ENCODE peak calls at places on chromosomes 5 and 9, in four cellular contexts. J, H, Z and N are unnamed samples.

GRCh38 chr9:114861922-114862605 is 56.2 kb upstream of the TNFSF15 start:
- DNase-seq in J (no peak), H (no peak), Z (no peak), N (no peak)

GRCh38 chr5:125085797-125086505 is 339.5 kb upstream of the ZNF608 start:
- DNase-seq in Z (no peak), H (no peak), J (no peak), N (no peak)

GRCh38 chr5:87411586-87412416 is 929 bp downstream of the CCNH start:
- DNase-seq in J (peak; percentile 18), H (no peak), Z (no peak), N (peak; percentile 67)

GRCh38 chr5:80957031-80957761 is 3.0 kb upstream of the RASGRF2 start:
- DNase-seq in J (no peak), H (no peak), Z (peak; percentile 93), N (no peak)

GRCh38 chr9:129027224-129027684 is 877 bp downstream of the SH3GLB2 start:
- DNase-seq in H (no peak), J (no peak), Z (peak; percentile 41), N (no peak)

GRCh38 chr9:87799503-87799902 is 73.6 kb downstream of the CTSL start:
- DNase-seq in H (no peak), J (no peak), Z (no peak), N (no peak)

GRCh38 chr9:36575411-36575882 is 2.8 kb downstream of the MELK start:
- DNase-seq in J (no peak), Z (no peak), H (no peak), N (no peak)

GRCh38 chr9:5553211-5553610 is 42.9 kb downstream of the PDCD1LG2 start:
- DNase-seq in J (no peak), Z (no peak), H (no peak), N (no peak)

GRCh38 chr9:117704024-117704575 is at the start of gene TLR4:
- DNase-seq in H (no peak), Z (no peak), J (peak; percentile 42), N (peak; percentile 79)

GRCh38 chr5:82031220-82032119 is 59.6 kb downstream of the ATG10 start:
- DNase-seq in H (no peak), Z (peak; percentile 62), J (no peak), N (no peak)

GRCh38 chr9:120950421-120951388 is 24.1 kb upstream of the TRAF1 start:
- DNase-seq in H (no peak), J (no peak), Z (no peak), N (no peak)

GRCh38 chr9:122124048-122124447 is 30.9 kb upstream of the TTLL11 start:
- DNase-seq in H (no peak), Z (no peak), J (no peak), N (no peak)

GRCh38 chr9:132187006-132187760 is 25.3 kb downstream of the NTNG2 start:
- DNase-seq in Z (no peak), J (no peak), H (no peak), N (peak; percentile 16)

GRCh38 chr9:108040783-108041182 is 551.2 kb upstream of the KLF4 start:
- DNase-seq in J (no peak), H (no peak), Z (no peak), N (no peak)

GRCh38 chr5:126385509-126385908 is 37.7 kb upstream of the GRAMD2B start:
- DNase-seq in J (no peak), Z (no peak), H (no peak), N (no peak)

GRCh38 chr5:55176176-55176818 is 3.3 kb upstream of the CDC20B start:
- DNase-seq in J (peak; percentile 28), H (no peak), Z (peak; percentile 85), N (no peak)

GRCh38 chr5:77960305-77960704 is 184.2 kb upstream of the TBCA start:
- DNase-seq in J (no peak), Z (no peak), H (no peak), N (peak; percentile 46)

GRCh38 chr5:64165500-64166200 is at the start of gene RNF180:
- DNase-seq in H (no peak), J (no peak), Z (no peak), N (peak; percentile 50)

GRCh38 chr9:137502008-137502913 is 43.1 kb upstream of the NSMF start:
- DNase-seq in Z (no peak), J (no peak), H (no peak), N (no peak)

GRCh38 chr9:88968799-88969198 is 22.5 kb upstream of the S1PR3 start:
- DNase-seq in Z (no peak), J (no peak), H (no peak), N (no peak)

GRCh38 chr5:40991168-40991980 is 79.8 kb downstream of the MROH2B start:
- DNase-seq in H (no peak), Z (no peak), J (no peak), N (peak; percentile 45)

GRCh38 chr9:3906437-3907213 is 380.8 kb upstream of the RFX3 start:
- DNase-seq in Z (no peak), J (no peak), H (no peak), N (no peak)